ENCODE peak calls at places on chromosome 12, in nine cellular contexts. One of them, this sample, is unnamed.

GRCh38 chr12:104290855-104291254 is 12.7 kb upstream of the EID3 start:
- DNase-seq in stimulated activated CD8-positive, alpha-beta memory T cell treated with anti-CD3 and anti-CD28 coated beads, Interleukin-15, amount 100 ng/mL, for 1 hour: no peak
- DNase-seq in heart right ventricle: no peak
- DNase-seq in upper lobe of right lung: no peak
- DNase-seq in stimulated activated naive CD8-positive, alpha-beta T cell treated with anti-CD3 and anti-CD28 coated beads, Interleukin-15, Interleukin-2, amounts not matched to agents 100 U/mL and 50 U/mL, for 24 hours: no peak
- DNase-seq in fibroblast of the conjunctiva: no peak
- DNase-seq in NCI-H1092: no peak
- DNase-seq in activated T-cell treated with anti-CD3 and anti-CD28 coated beads for 4 hours: no peak
- DNase-seq in 8988T: no peak
- DNase-seq in this sample: no peak

GRCh38 chr12:78407722-78408121 is 456.9 kb upstream of the SYT1 start:
- DNase-seq in fibroblast of the conjunctiva: no peak
- DNase-seq in activated T-cell treated with anti-CD3 and anti-CD28 coated beads for 4 hours: no peak
- DNase-seq in 8988T: no peak
- DNase-seq in NCI-H1092: no peak
- DNase-seq in stimulated activated naive CD8-positive, alpha-beta T cell treated with anti-CD3 and anti-CD28 coated beads, Interleukin-15, Interleukin-2, amounts not matched to agents 100 U/mL and 50 U/mL, for 24 hours: no peak
- DNase-seq in stimulated activated CD8-positive, alpha-beta memory T cell treated with anti-CD3 and anti-CD28 coated beads, Interleukin-15, amount 100 ng/mL, for 1 hour: no peak
- DNase-seq in upper lobe of right lung: no peak
- DNase-seq in heart right ventricle: no peak
- DNase-seq in this sample: no peak

GRCh38 chr12:40219760-40220159 is 5.0 kb upstream of the LRRK2 start:
- DNase-seq in NCI-H1092: no peak
- DNase-seq in upper lobe of right lung: no peak
- DNase-seq in activated T-cell treated with anti-CD3 and anti-CD28 coated beads for 4 hours: no peak
- DNase-seq in heart right ventricle: no peak
- DNase-seq in stimulated activated naive CD8-positive, alpha-beta T cell treated with anti-CD3 and anti-CD28 coated beads, Interleukin-15, Interleukin-2, amounts not matched to agents 100 U/mL and 50 U/mL, for 24 hours: no peak
- DNase-seq in stimulated activated CD8-positive, alpha-beta memory T cell treated with anti-CD3 and anti-CD28 coated beads, Interleukin-15, amount 100 ng/mL, for 1 hour: no peak
- DNase-seq in 8988T: no peak
- DNase-seq in fibroblast of the conjunctiva: no peak
- DNase-seq in this sample: no peak

GRCh38 chr12:52924764-52925716 is 20.2 kb upstream of the KRT8 start:
- DNase-seq in NCI-H1092: no peak
- DNase-seq in stimulated activated naive CD8-positive, alpha-beta T cell treated with anti-CD3 and anti-CD28 coated beads, Interleukin-15, Interleukin-2, amounts not matched to agents 100 U/mL and 50 U/mL, for 24 hours: no peak
- DNase-seq in activated T-cell treated with anti-CD3 and anti-CD28 coated beads for 4 hours: no peak
- DNase-seq in upper lobe of right lung: no peak
- DNase-seq in fibroblast of the conjunctiva: no peak
- DNase-seq in 8988T: peak
- DNase-seq in heart right ventricle: no peak
- DNase-seq in stimulated activated CD8-positive, alpha-beta memory T cell treated with anti-CD3 and anti-CD28 coated beads, Interleukin-15, amount 100 ng/mL, for 1 hour: no peak
- DNase-seq in this sample: no peak

GRCh38 chr12:90010089-90010488 is 301.5 kb upstream of the ATP2B1 start:
- DNase-seq in stimulated activated CD8-positive, alpha-beta memory T cell treated with anti-CD3 and anti-CD28 coated beads, Interleukin-15, amount 100 ng/mL, for 1 hour: no peak
- DNase-seq in upper lobe of right lung: no peak
- DNase-seq in heart right ventricle: no peak
- DNase-seq in NCI-H1092: no peak
- DNase-seq in activated T-cell treated with anti-CD3 and anti-CD28 coated beads for 4 hours: no peak
- DNase-seq in fibroblast of the conjunctiva: no peak
- DNase-seq in stimulated activated naive CD8-positive, alpha-beta T cell treated with anti-CD3 and anti-CD28 coated beads, Interleukin-15, Interleukin-2, amounts not matched to agents 100 U/mL and 50 U/mL, for 24 hours: no peak
- DNase-seq in 8988T: no peak
- DNase-seq in this sample: no peak

GRCh38 chr12:13256705-13257045 is 60.1 kb downstream of the EMP1 start:
- DNase-seq in upper lobe of right lung: no peak
- DNase-seq in NCI-H1092: no peak
- DNase-seq in activated T-cell treated with anti-CD3 and anti-CD28 coated beads for 4 hours: no peak
- DNase-seq in stimulated activated naive CD8-positive, alpha-beta T cell treated with anti-CD3 and anti-CD28 coated beads, Interleukin-15, Interleukin-2, amounts not matched to agents 100 U/mL and 50 U/mL, for 24 hours: no peak
- DNase-seq in fibroblast of the conjunctiva: no peak
- DNase-seq in heart right ventricle: no peak
- DNase-seq in stimulated activated CD8-positive, alpha-beta memory T cell treated with anti-CD3 and anti-CD28 coated beads, Interleukin-15, amount 100 ng/mL, for 1 hour: no peak
- DNase-seq in 8988T: no peak
- DNase-seq in this sample: no peak

GRCh38 chr12:132436791-132437251 is 53.1 kb upstream of the FBRSL1 start:
- DNase-seq in heart right ventricle: no peak
- DNase-seq in stimulated activated CD8-positive, alpha-beta memory T cell treated with anti-CD3 and anti-CD28 coated beads, Interleukin-15, amount 100 ng/mL, for 1 hour: no peak
- DNase-seq in stimulated activated naive CD8-positive, alpha-beta T cell treated with anti-CD3 and anti-CD28 coated beads, Interleukin-15, Interleukin-2, amounts not matched to agents 100 U/mL and 50 U/mL, for 24 hours: no peak
- DNase-seq in upper lobe of right lung: no peak
- DNase-seq in activated T-cell treated with anti-CD3 and anti-CD28 coated beads for 4 hours: no peak
- DNase-seq in NCI-H1092: no peak
- DNase-seq in fibroblast of the conjunctiva: no peak
- DNase-seq in 8988T: no peak
- DNase-seq in this sample: no peak

GRCh38 chr12:77236066-77236465 is 170.7 kb upstream of the E2F7 start:
- DNase-seq in NCI-H1092: no peak
- DNase-seq in stimulated activated naive CD8-positive, alpha-beta T cell treated with anti-CD3 and anti-CD28 coated beads, Interleukin-15, Interleukin-2, amounts not matched to agents 100 U/mL and 50 U/mL, for 24 hours: no peak
- DNase-seq in upper lobe of right lung: no peak
- DNase-seq in fibroblast of the conjunctiva: peak
- DNase-seq in heart right ventricle: no peak
- DNase-seq in activated T-cell treated with anti-CD3 and anti-CD28 coated beads for 4 hours: no peak
- DNase-seq in stimulated activated CD8-positive, alpha-beta memory T cell treated with anti-CD3 and anti-CD28 coated beads, Interleukin-15, amount 100 ng/mL, for 1 hour: no peak
- DNase-seq in 8988T: no peak
- DNase-seq in this sample: no peak

GRCh38 chr12:93913845-93914244 is 234.5 kb upstream of the PLXNC1 start:
- DNase-seq in 8988T: no peak
- DNase-seq in fibroblast of the conjunctiva: peak
- DNase-seq in NCI-H1092: no peak
- DNase-seq in heart right ventricle: no peak
- DNase-seq in activated T-cell treated with anti-CD3 and anti-CD28 coated beads for 4 hours: no peak
- DNase-seq in upper lobe of right lung: no peak
- DNase-seq in stimulated activated naive CD8-positive, alpha-beta T cell treated with anti-CD3 and anti-CD28 coated beads, Interleukin-15, Interleukin-2, amounts not matched to agents 100 U/mL and 50 U/mL, for 24 hours: no peak
- DNase-seq in stimulated activated CD8-positive, alpha-beta memory T cell treated with anti-CD3 and anti-CD28 coated beads, Interleukin-15, amount 100 ng/mL, for 1 hour: no peak
- DNase-seq in this sample: no peak

GRCh38 chr12:106118-106561 is 39.6 kb downstream of the IQSEC3 start:
- DNase-seq in stimulated activated naive CD8-positive, alpha-beta T cell treated with anti-CD3 and anti-CD28 coated beads, Interleukin-15, Interleukin-2, amounts not matched to agents 100 U/mL and 50 U/mL, for 24 hours: no peak
- DNase-seq in heart right ventricle: no peak
- DNase-seq in activated T-cell treated with anti-CD3 and anti-CD28 coated beads for 4 hours: no peak
- DNase-seq in stimulated activated CD8-positive, alpha-beta memory T cell treated with anti-CD3 and anti-CD28 coated beads, Interleukin-15, amount 100 ng/mL, for 1 hour: no peak
- DNase-seq in NCI-H1092: peak
- DNase-seq in upper lobe of right lung: peak
- DNase-seq in fibroblast of the conjunctiva: no peak
- DNase-seq in 8988T: no peak
- DNase-seq in this sample: no peak

GRCh38 chr12:119916111-119916510 is 39.0 kb upstream of the CIT start:
- DNase-seq in 8988T: no peak
- DNase-seq in heart right ventricle: no peak
- DNase-seq in stimulated activated naive CD8-positive, alpha-beta T cell treated with anti-CD3 and anti-CD28 coated beads, Interleukin-15, Interleukin-2, amounts not matched to agents 100 U/mL and 50 U/mL, for 24 hours: no peak
- DNase-seq in upper lobe of right lung: no peak
- DNase-seq in activated T-cell treated with anti-CD3 and anti-CD28 coated beads for 4 hours: no peak
- DNase-seq in NCI-H1092: no peak
- DNase-seq in fibroblast of the conjunctiva: no peak
- DNase-seq in stimulated activated CD8-positive, alpha-beta memory T cell treated with anti-CD3 and anti-CD28 coated beads, Interleukin-15, amount 100 ng/mL, for 1 hour: no peak
- DNase-seq in this sample: no peak

GRCh38 chr12:65612440-65612839 is 211.8 kb upstream of the HMGA2 start:
- DNase-seq in stimulated activated CD8-positive, alpha-beta memory T cell treated with anti-CD3 and anti-CD28 coated beads, Interleukin-15, amount 100 ng/mL, for 1 hour: no peak
- DNase-seq in NCI-H1092: no peak
- DNase-seq in stimulated activated naive CD8-positive, alpha-beta T cell treated with anti-CD3 and anti-CD28 coated beads, Interleukin-15, Interleukin-2, amounts not matched to agents 100 U/mL and 50 U/mL, for 24 hours: no peak
- DNase-seq in heart right ventricle: no peak
- DNase-seq in activated T-cell treated with anti-CD3 and anti-CD28 coated beads for 4 hours: no peak
- DNase-seq in 8988T: no peak
- DNase-seq in fibroblast of the conjunctiva: no peak
- DNase-seq in upper lobe of right lung: no peak
- DNase-seq in this sample: no peak

GRCh38 chr12:3752741-3753486 is at the start of gene CRACR2A:
- DNase-seq in 8988T: peak
- DNase-seq in NCI-H1092: peak
- DNase-seq in activated T-cell treated with anti-CD3 and anti-CD28 coated beads for 4 hours: peak
- DNase-seq in fibroblast of the conjunctiva: no peak
- DNase-seq in stimulated activated CD8-positive, alpha-beta memory T cell treated with anti-CD3 and anti-CD28 coated beads, Interleukin-15, amount 100 ng/mL, for 1 hour: peak
- DNase-seq in upper lobe of right lung: peak
- DNase-seq in stimulated activated naive CD8-positive, alpha-beta T cell treated with anti-CD3 and anti-CD28 coated beads, Interleukin-15, Interleukin-2, amounts not matched to agents 100 U/mL and 50 U/mL, for 24 hours: peak
- DNase-seq in heart right ventricle: peak
- DNase-seq in this sample: peak

GRCh38 chr12:113108308-113108707 is 27.3 kb downstream of the RASAL1 start:
- DNase-seq in upper lobe of right lung: no peak
- DNase-seq in stimulated activated naive CD8-positive, alpha-beta T cell treated with anti-CD3 and anti-CD28 coated beads, Interleukin-15, Interleukin-2, amounts not matched to agents 100 U/mL and 50 U/mL, for 24 hours: no peak
- DNase-seq in 8988T: no peak
- DNase-seq in fibroblast of the conjunctiva: no peak
- DNase-seq in activated T-cell treated with anti-CD3 and anti-CD28 coated beads for 4 hours: no peak
- DNase-seq in heart right ventricle: no peak
- DNase-seq in stimulated activated CD8-positive, alpha-beta memory T cell treated with anti-CD3 and anti-CD28 coated beads, Interleukin-15, amount 100 ng/mL, for 1 hour: no peak
- DNase-seq in NCI-H1092: no peak
- DNase-seq in this sample: no peak

GRCh38 chr12:60345442-60345841 is 749.6 kb downstream of the SLC16A7 start:
- DNase-seq in stimulated activated naive CD8-positive, alpha-beta T cell treated with anti-CD3 and anti-CD28 coated beads, Interleukin-15, Interleukin-2, amounts not matched to agents 100 U/mL and 50 U/mL, for 24 hours: no peak
- DNase-seq in NCI-H1092: no peak
- DNase-seq in 8988T: no peak
- DNase-seq in heart right ventricle: no peak
- DNase-seq in upper lobe of right lung: no peak
- DNase-seq in fibroblast of the conjunctiva: no peak
- DNase-seq in activated T-cell treated with anti-CD3 and anti-CD28 coated beads for 4 hours: no peak
- DNase-seq in stimulated activated CD8-positive, alpha-beta memory T cell treated with anti-CD3 and anti-CD28 coated beads, Interleukin-15, amount 100 ng/mL, for 1 hour: no peak
- DNase-seq in this sample: no peak

GRCh38 chr12:116306536-116306935 is 29.0 kb upstream of the MED13L start:
- DNase-seq in activated T-cell treated with anti-CD3 and anti-CD28 coated beads for 4 hours: no peak
- DNase-seq in NCI-H1092: no peak
- DNase-seq in stimulated activated CD8-positive, alpha-beta memory T cell treated with anti-CD3 and anti-CD28 coated beads, Interleukin-15, amount 100 ng/mL, for 1 hour: no peak
- DNase-seq in heart right ventricle: no peak
- DNase-seq in 8988T: no peak
- DNase-seq in fibroblast of the conjunctiva: no peak
- DNase-seq in stimulated activated naive CD8-positive, alpha-beta T cell treated with anti-CD3 and anti-CD28 coated beads, Interleukin-15, Interleukin-2, amounts not matched to agents 100 U/mL and 50 U/mL, for 24 hours: no peak
- DNase-seq in upper lobe of right lung: no peak
- DNase-seq in this sample: no peak

GRCh38 chr12:104063712-104064030 is 660 bp upstream of the HCFC2 start:
- DNase-seq in 8988T: no peak
- DNase-seq in activated T-cell treated with anti-CD3 and anti-CD28 coated beads for 4 hours: no peak
- DNase-seq in stimulated activated CD8-positive, alpha-beta memory T cell treated with anti-CD3 and anti-CD28 coated beads, Interleukin-15, amount 100 ng/mL, for 1 hour: no peak
- DNase-seq in heart right ventricle: no peak
- DNase-seq in upper lobe of right lung: no peak
- DNase-seq in NCI-H1092: no peak
- DNase-seq in stimulated activated naive CD8-positive, alpha-beta T cell treated with anti-CD3 and anti-CD28 coated beads, Interleukin-15, Interleukin-2, amounts not matched to agents 100 U/mL and 50 U/mL, for 24 hours: no peak
- DNase-seq in fibroblast of the conjunctiva: no peak
- DNase-seq in this sample: no peak

GRCh38 chr12:108611884-108612415 is 14.1 kb upstream of the TMEM119 start:
- DNase-seq in stimulated activated naive CD8-positive, alpha-beta T cell treated with anti-CD3 and anti-CD28 coated beads, Interleukin-15, Interleukin-2, amounts not matched to agents 100 U/mL and 50 U/mL, for 24 hours: peak
- DNase-seq in 8988T: no peak
- DNase-seq in activated T-cell treated with anti-CD3 and anti-CD28 coated beads for 4 hours: peak
- DNase-seq in fibroblast of the conjunctiva: no peak
- DNase-seq in upper lobe of right lung: no peak
- DNase-seq in stimulated activated CD8-positive, alpha-beta memory T cell treated with anti-CD3 and anti-CD28 coated beads, Interleukin-15, amount 100 ng/mL, for 1 hour: no peak
- DNase-seq in heart right ventricle: no peak
- DNase-seq in NCI-H1092: no peak
- DNase-seq in this sample: no peak